ENCODE peak calls at places on chromosomes 13 and 19, in five cellular contexts. I, L, W, E and H are unnamed samples.

GRCh38 chr19:35295792-35296462 is 4.0 kb downstream of the MAG start:
- DNase-seq in I (no peak), L (no peak), W (peak), E (no peak), H (no peak)

GRCh38 chr13:73991884-73992283 is 142.3 kb downstream of the KLF12 start:
- DNase-seq in I (no peak), L (no peak), W (no peak), E (no peak), H (no peak)

GRCh38 chr19:46491975-46492682 is 3.5 kb downstream of the PNMA8B start:
- DNase-seq in I (no peak), L (no peak), W (no peak), E (no peak), H (no peak)

GRCh38 chr19:38250821-38251563 is 5.2 kb downstream of the PPP1R14A start:
- DNase-seq in I (peak), L (no peak), W (no peak), E (no peak), H (no peak)

GRCh38 chr13:24670927-24671326 is 9.3 kb upstream of the ATP12A start:
- DNase-seq in I (no peak), L (peak), W (peak), E (no peak), H (no peak)

GRCh38 chr13:93116809-93117208 is 109.8 kb upstream of the GPC6 start:
- DNase-seq in I (peak), L (no peak), W (no peak), E (no peak), H (no peak)

GRCh38 chr19:32688315-32688714 is 3.3 kb upstream of the NUDT19 start:
- DNase-seq in I (no peak), L (no peak), W (peak), E (no peak), H (no peak)

GRCh38 chr13:111037838-111038397 is 77.2 kb upstream of the ARHGEF7 start:
- DNase-seq in I (no peak), L (no peak), W (no peak), E (no peak), H (no peak)

GRCh38 chr13:96141032-96141431 is 51.1 kb downstream of the HS6ST3 start:
- DNase-seq in I (peak), L (no peak), W (peak), E (no peak), H (no peak)

GRCh38 chr13:113545455-113545930 is 39.1 kb upstream of the TFDP1 start:
- DNase-seq in I (no peak), L (no peak), W (no peak), E (no peak), H (peak)

DNA sequence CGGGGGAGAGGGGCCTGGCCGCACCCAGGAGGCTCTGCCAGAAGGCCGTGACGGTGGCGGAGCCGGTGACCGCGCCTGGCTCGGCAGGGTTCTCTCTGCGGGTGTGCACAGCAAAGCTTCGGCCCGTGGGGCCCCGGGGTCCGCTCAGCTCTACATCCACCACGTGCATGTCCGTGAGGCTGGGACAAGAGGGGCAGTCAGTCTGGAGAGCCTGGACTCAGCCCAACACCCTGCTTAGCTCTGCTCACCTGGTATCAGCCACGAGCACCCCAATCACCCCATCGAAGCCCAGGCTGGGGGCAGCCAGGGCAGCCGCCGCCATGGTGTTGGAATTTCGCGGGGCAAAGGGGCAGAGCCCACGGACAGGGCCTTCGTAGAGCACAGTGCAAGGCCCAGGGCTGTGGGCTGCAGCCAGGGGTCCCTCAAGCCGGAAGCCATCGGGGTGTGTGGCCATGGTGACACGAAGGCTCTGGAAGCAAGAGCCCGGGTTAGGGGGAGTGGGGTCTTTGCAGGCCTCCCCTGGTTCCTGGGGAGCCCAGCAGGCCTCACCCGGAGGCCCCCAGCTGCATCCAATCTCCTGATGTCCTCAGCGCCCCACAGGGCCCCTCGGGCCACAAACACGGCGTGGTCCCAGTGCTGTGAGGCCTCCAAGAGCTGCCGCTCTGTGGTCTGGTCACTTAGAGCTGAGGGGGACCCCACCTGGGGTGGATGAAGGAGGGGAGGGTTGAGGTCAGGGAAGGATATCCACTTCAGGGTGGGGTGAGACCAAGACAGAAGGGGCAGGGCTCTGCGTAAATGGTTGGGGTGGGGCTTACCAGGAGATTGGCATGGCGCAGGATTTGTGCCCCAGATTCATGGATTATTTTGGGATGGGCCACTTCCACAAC is 1.4 kb downstream of the ASPDH start:
- DNase-seq in I (no peak), L (no peak), W (no peak), E (no peak), H (no peak)
- TF ChIP-seq MYC in I (no peak), L (no peak), W (no peak), E (no peak), H (no peak)

GRCh38 chr13:94280357-94280756 is 199.1 kb downstream of the DCT start:
- DNase-seq in I (no peak), L (no peak), W (no peak), E (no peak), H (no peak)
- TF ChIP-seq MYC in I (no peak), L (no peak), W (no peak), E (no peak), H (no peak)

DNA sequence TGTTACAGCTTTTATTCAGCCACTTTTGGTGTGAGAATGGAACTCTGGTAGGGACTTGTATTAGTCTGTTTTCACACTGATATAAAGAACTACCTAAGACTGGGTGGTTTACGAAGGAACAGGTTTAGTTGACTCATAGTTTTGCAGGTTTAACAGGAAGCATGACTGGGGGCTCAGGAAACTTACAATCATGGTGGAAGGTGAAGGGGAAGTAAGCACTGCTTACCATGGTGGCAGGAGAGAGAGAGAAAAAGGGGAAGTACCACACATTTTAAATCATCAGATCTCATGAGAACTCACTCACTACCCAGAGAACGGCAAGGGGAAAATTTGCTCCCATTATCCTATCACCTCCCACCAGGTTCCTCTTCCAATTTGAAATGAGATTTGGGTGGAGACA is 942.2 kb downstream of the PCDH17 start:
- DNase-seq in I (no peak), L (no peak), W (no peak), E (no peak), H (no peak)
- TF ChIP-seq MYC in I (no peak), L (no peak), W (no peak), E (no peak), H (no peak)

DNA sequence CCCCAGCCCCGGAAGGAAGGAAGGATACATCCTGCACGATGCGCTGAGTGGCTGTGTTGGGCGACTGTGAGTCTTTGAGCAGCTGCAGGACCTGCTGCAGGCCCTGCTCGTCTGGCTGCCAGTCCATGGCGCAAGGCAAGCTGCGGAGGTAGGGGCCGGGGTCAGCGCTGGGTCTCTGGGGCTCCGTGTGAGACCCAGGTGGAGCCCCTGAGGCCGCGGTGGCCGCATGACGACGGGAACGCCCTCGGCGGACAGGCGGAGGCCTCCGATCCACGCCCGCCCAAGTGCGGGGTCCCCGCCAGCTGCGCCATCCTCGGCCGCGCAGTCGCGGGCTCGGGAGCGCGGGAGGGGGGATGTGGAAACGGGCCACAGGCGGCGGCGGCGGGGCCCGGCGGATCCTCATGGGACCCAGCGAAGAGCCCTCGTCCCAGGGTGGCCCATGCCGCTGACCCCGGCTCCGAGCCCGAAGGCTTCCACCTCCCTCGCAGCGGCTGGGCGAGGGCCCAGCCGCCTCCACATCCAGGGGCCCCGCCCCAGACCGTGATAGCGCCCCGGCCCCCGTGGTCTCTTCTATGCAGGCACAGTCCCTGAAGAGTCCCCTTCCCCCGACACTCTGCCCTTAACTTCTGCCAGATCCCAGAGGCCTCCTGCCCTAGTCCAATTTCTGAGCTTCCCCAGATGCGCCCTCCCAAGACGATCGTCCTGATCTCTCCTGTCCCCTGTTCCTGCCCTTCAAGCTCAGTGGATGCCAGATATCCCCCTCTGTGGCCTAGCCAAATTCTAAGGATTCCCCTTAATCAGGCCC is 2.7 kb downstream of the TNPO2 start:
- DNase-seq in I (no peak), L (no peak), W (peak), E (no peak), H (no peak)
- TF ChIP-seq MYC in I (peak), L (no peak), W (no peak), E (no peak), H (no peak)

GRCh38 chr13:108667205-108667604 is 37.8 kb downstream of the MYO16 start:
- DNase-seq in I (no peak), L (no peak), W (no peak), E (no peak), H (no peak)
- TF ChIP-seq MYC in I (no peak), L (no peak), W (no peak), E (no peak), H (no peak)

DNA sequence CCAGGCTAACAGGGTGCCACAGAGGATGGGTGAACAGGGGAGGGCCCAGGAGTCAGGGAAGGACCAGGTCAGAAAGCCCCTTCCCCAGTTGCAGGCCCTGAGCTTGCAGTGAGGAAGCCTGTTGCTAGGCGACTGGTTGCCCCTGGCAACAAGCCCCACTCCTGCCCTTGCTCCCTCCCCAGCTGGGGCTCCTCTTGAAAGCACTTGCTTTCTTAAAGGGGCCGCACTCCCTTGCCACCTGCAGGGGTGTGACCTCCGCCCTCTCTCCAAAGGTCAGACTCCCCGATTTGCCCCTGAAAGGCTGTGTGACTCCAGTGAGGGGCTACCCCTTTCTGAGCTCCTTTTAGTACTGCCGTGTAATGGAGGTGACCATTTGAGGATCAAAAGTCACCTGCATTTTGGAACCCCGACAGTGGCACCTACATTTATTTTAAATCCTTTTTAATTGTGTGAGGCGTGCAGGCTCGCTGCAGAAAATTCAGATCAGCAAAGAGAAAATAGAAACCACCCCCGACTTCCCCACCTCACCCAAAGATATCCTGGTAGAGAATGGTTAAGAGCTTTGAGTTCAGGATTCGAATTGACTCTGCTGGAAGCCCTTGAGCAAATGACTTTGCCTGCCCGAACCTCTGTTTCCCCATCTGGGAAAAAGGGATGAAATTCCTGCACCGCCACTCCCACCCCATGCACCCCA is 4.8 kb downstream of the FCHO1 start:
- DNase-seq in I (no peak), L (peak), W (peak), E (peak), H (no peak)
- TF ChIP-seq MYC in I (no peak), L (no peak), W (no peak), E (no peak), H (no peak)

GRCh38 chr13:27913116-27913515 is 6.7 kb upstream of the PDX1 start:
- DNase-seq in I (no peak), L (no peak), W (no peak), E (no peak), H (no peak)
- TF ChIP-seq MYC in I (no peak), L (no peak), W (no peak), E (no peak), H (no peak)